ENCODE peak calls at places on chromosomes 13 and 19, in seven cellular contexts. A is cardiac fibroblast; X is mesenteric fat pad; Z is activated T-cell treated with anti-CD3 and anti-CD28 coated beads, Interleukin-2, amount 50 U/mL, for 24 hours; D is heart right ventricle; S is HFF-Myc; G is left cardiac atrium. K is an unnamed sample.

GRCh38 chr13:106159295-106160195 is 375.9 kb downstream of the EFNB2 start:
- DNase-seq in A (no peak), X (no peak), Z (no peak), D (no peak), S (no peak), G (peak), K (no peak)

GRCh38 chr13:20465218-20465879 is 60.3 kb downstream of the CRYL1 start:
- DNase-seq in A (no peak), X (no peak), Z (no peak), D (no peak), S (no peak), G (no peak), K (no peak)

GRCh38 chr19:823565-824121 is 1.9 kb upstream of the PLPPR3 start:
- DNase-seq in A (no peak), X (no peak), Z (no peak), D (no peak), S (no peak), G (no peak), K (peak)

GRCh38 chr13:111951982-111952565 is 114.9 kb upstream of the SOX1 start:
- DNase-seq in A (no peak), X (peak), Z (no peak), D (no peak), S (no peak), G (no peak), K (no peak)

GRCh38 chr19:54191671-54192453 is 754 bp downstream of the TSEN34 start:
- DNase-seq in A (no peak), X (no peak), Z (no peak), D (no peak), S (no peak), G (no peak), K (no peak)

GRCh38 chr13:43432948-43433347 is 353.8 kb downstream of the ENOX1 start:
- DNase-seq in A (no peak), X (no peak), Z (no peak), D (no peak), S (peak), G (no peak), K (no peak)

GRCh38 chr19:16160943-16161560 is 12.3 kb downstream of the CIB3 start:
- DNase-seq in A (peak), X (no peak), Z (peak), D (no peak), S (peak), G (no peak), K (peak)

GRCh38 chr19:35519291-35519690 is 5.8 kb upstream of the DMKN start:
- DNase-seq in A (peak), X (no peak), Z (no peak), D (no peak), S (no peak), G (no peak), K (peak)

GRCh38 chr19:17026041-17026658 is 460 bp downstream of the CPAMD8 start:
- DNase-seq in A (no peak), X (no peak), Z (no peak), D (no peak), S (no peak), G (no peak), K (no peak)

GRCh38 chr13:70087247-70087646 is 20.4 kb upstream of the ATXN8OS start:
- DNase-seq in A (no peak), X (no peak), Z (no peak), D (no peak), S (no peak), G (no peak), K (no peak)

GRCh38 chr19:39671739-39672363 is 16.1 kb downstream of the LGALS16 start:
- DNase-seq in A (peak), X (no peak), Z (no peak), D (no peak), S (peak), G (no peak), K (peak)

GRCh38 chr19:42250666-42251531 is 4.0 kb downstream of the ERF start:
- DNase-seq in A (peak), X (no peak), Z (no peak), D (peak), S (no peak), G (peak), K (peak)

GRCh38 chr19:37936166-37936565 is 29.2 kb downstream of the SIPA1L3 start:
- DNase-seq in A (no peak), X (no peak), Z (no peak), D (no peak), S (no peak), G (no peak), K (no peak)

GRCh38 chr13:43669101-43669500 is 117.7 kb downstream of the ENOX1 start:
- DNase-seq in A (no peak), X (no peak), Z (no peak), D (no peak), S (no peak), G (no peak), K (no peak)

GRCh38 chr19:14004619-14005380 is 1.3 kb downstream of the RFX1 start:
- DNase-seq in A (peak), X (no peak), Z (no peak), D (peak), S (no peak), G (peak), K (no peak)

GRCh38 chr19:13117176-13117771 is 734 bp upstream of the TRMT1 start:
- DNase-seq in A (no peak), X (no peak), Z (peak), D (no peak), S (no peak), G (no peak), K (no peak)

GRCh38 chr13:34372581-34372980 is 554.6 kb downstream of the RFC3 start:
- DNase-seq in A (no peak), X (no peak), Z (no peak), D (no peak), S (no peak), G (no peak), K (no peak)

GRCh38 chr13:27708325-27708724 is 84.0 kb upstream of the GSX1 start:
- DNase-seq in A (no peak), X (no peak), Z (no peak), D (no peak), S (no peak), G (no peak), K (no peak)

GRCh38 chr13:43936630-43937029 is 56.9 kb downstream of the LACC1 start:
- DNase-seq in A (no peak), X (no peak), Z (no peak), D (no peak), S (no peak), G (no peak), K (no peak)

K was measured in amniotic epithelial cell.